ENCODE peak calls at places on chromosome 10, in nine cellular contexts. Q, M, V, G, L, Y, R, K and P are unnamed samples.

GRCh38 chr10:78972160-78972946 is 96.4 kb upstream of the ZMIZ1 start:
- DNase-seq in Q (no peak), M (peak; percentile 83), V (no peak), G (peak; percentile 94), L (peak; percentile 78), Y (peak; percentile 31), R (peak; percentile 56), K (no peak), P (peak; percentile 74)

GRCh38 chr10:43214956-43215561 is 51.8 kb downstream of the RASGEF1A start:
- DNase-seq in Q (no peak), M (no peak), V (no peak), G (no peak), L (peak; percentile 54), Y (no peak), R (no peak), K (no peak), P (no peak)

GRCh38 chr10:79239930-79240713 is 107.1 kb upstream of the PPIF start:
- DNase-seq in Q (peak; percentile 88), M (no peak), V (no peak), G (no peak), L (peak; percentile 55), Y (no peak), R (peak; percentile 90), K (no peak), P (peak; percentile 40)

GRCh38 chr10:88114368-88114767 is 250.9 kb downstream of the PTEN start:
- DNase-seq in Q (peak; percentile 71), M (no peak), V (peak; percentile 70), G (peak; percentile 35), L (peak; percentile 36), Y (peak; percentile 35), R (peak; percentile 45), K (peak; percentile 90), P (peak; percentile 60)

GRCh38 chr10:91745086-91745831 is 53.0 kb upstream of the TNKS2 start:
- DNase-seq in Q (peak; percentile 96), M (peak; percentile 73), V (peak; percentile 25), G (peak; percentile 39), L (no peak), Y (peak; percentile 67), R (peak; percentile 70), K (no peak), P (peak; percentile 62)

GRCh38 chr10:114121031-114121430 is 53.0 kb downstream of the CCDC186 start:
- DNase-seq in Q (no peak), M (no peak), V (no peak), G (no peak), L (no peak), Y (no peak), R (no peak), K (no peak), P (no peak)

GRCh38 chr10:61896854-61897661 is 4.4 kb upstream of the ARID5B start:
- DNase-seq in Q (peak; percentile 95), M (peak; percentile 91), V (peak; percentile 91), G (peak; percentile 79), L (peak; percentile 67), Y (peak; percentile 80), R (peak; percentile 80), K (peak; percentile 95), P (peak; percentile 75)

GRCh38 chr10:9096288-9096687 is 1041.8 kb downstream of the GATA3 start:
- DNase-seq in Q (no peak), M (no peak), V (no peak), G (no peak), L (no peak), Y (no peak), R (no peak), K (no peak), P (no peak)

GRCh38 chr10:26637521-26638275 is 59.8 kb upstream of the PDSS1 start:
- DNase-seq in Q (peak; percentile 19), M (no peak), V (no peak), G (no peak), L (no peak), Y (no peak), R (no peak), K (no peak), P (no peak)

GRCh38 chr10:82150123-82150900 is 275.3 kb downstream of the NRG3 start:
- DNase-seq in Q (peak; percentile 88), M (no peak), V (no peak), G (no peak), L (peak; percentile 32), Y (no peak), R (peak; percentile 83), K (peak; percentile 74), P (peak; percentile 62)

GRCh38 chr10:24900888-24901685 is 51.3 kb downstream of the PRTFDC1 start:
- DNase-seq in Q (no peak), M (no peak), V (peak; percentile 78), G (no peak), L (no peak), Y (no peak), R (no peak), K (no peak), P (no peak)

GRCh38 chr10:85624511-85624910 is 742.1 kb downstream of the GRID1 start:
- DNase-seq in Q (no peak), M (no peak), V (no peak), G (no peak), L (no peak), Y (no peak), R (no peak), K (no peak), P (no peak)

GRCh38 chr10:118042827-118043242 is 3.9 kb downstream of the RAB11FIP2 start:
- DNase-seq in Q (no peak), M (no peak), V (no peak), G (no peak), L (no peak), Y (no peak), R (no peak), K (no peak), P (no peak)

GRCh38 chr10:73774637-73775036 is 7.2 kb upstream of the CHCHD1 start:
- DNase-seq in Q (no peak), M (peak; percentile 91), V (peak; percentile 31), G (peak; percentile 52), L (no peak), Y (no peak), R (no peak), K (peak; percentile 53), P (peak; percentile 20)

GRCh38 chr10:73773152-73773879 is 8.5 kb upstream of the CHCHD1 start:
- DNase-seq in Q (no peak), M (no peak), V (no peak), G (peak; percentile 60), L (no peak), Y (no peak), R (no peak), K (peak; percentile 34), P (no peak)

GRCh38 chr10:73772280-73773151 is 9.3 kb upstream of the CHCHD1 start:
- DNase-seq in Q (peak; percentile 83), M (peak; percentile 99), V (peak; percentile 75), G (peak; percentile 93), L (peak; percentile 95), Y (peak; percentile 52), R (peak; percentile 86), K (peak; percentile 82), P (peak; percentile 88)

GRCh38 chr10:73769396-73769795 is 12.5 kb upstream of the CHCHD1 start:
- DNase-seq in Q (no peak), M (no peak), V (no peak), G (no peak), L (no peak), Y (no peak), R (no peak), K (no peak), P (no peak)

GRCh38 chr10:73771722-73772279 is 10.0 kb upstream of the CHCHD1 start:
- DNase-seq in Q (peak; percentile 87), M (peak; percentile 96), V (peak; percentile 76), G (peak; percentile 62), L (no peak), Y (peak; percentile 48), R (peak; percentile 92), K (peak; percentile 64), P (peak; percentile 92)
- TF ChIP-seq EZH2phosphoT487 in Q (no peak), M (no peak), V (no peak), G (no peak), L (no peak), Y (no peak), R (no peak), K (no peak), P (no peak)

DNA sequence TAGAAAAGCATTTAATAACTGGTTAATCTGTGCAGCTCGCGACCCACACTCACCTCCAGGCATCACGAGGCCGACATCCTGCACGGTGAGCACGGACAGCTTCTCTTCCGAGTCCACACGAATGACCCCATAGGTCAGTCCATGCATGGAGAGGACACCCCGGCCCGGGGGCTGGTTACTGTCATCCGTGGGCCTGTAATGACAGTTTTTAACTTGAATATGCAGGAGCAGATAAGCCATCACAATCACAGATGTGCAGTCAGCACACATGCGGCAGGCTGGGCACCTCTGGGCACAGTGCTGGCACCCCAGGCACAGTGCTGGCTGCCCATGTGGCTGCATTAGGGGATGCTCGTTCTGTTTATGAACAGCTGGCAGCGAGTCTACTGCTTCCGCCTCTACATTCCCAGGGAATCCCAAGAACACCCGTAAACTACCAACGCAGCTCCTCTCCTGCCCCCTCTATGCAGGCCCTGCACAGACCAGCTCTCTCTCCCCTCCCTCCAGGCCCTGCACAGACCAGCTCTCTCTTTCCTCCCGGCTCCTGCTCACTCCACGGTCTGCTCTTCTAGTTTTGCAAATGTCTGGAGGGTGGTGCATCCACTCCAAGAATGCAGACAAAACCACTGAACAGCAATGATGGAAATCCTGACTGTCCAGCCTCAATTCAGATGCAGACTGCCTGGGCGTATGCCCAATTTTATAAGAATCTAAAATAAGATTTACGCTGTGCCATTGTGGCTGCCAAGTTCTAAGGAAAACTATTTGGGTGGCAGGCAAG is 234.4 kb downstream of the ZMYND11 start:
- DNase-seq in Q (no peak), M (no peak), V (no peak), G (peak; percentile 88), L (peak; percentile 87), Y (no peak), R (no peak), K (no peak), P (peak; percentile 59)
- H2AFZ ChIP-seq in Q (no peak overlapping the region), M (no peak overlapping the region), V (no peak overlapping the region), G (no peak overlapping the region), L (no peak overlapping the region), Y (no peak overlapping the region), R (no peak overlapping the region), K (no peak overlapping the region), P (no peak overlapping the region)

DNA sequence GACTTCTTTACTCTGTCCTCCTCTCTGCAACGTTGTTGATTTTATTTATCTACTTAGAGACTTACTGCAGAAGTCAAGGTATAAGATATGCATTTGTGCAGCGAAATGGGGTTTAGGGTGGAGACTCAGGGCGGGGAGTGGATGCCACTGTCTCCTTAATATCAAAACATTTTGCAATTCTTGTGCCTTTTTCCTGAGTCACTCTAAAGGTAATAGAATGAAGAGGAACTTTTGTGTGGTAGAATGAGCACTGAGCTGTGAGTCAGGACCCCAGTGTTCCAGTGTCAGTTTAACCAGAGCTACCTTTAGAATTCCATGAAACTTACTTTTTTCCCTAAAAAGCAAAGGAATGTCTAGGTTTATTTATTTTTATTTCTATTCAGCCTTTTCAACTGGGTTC is 78.2 kb downstream of the VTI1A start:
- DNase-seq in Q (no peak), M (peak; percentile 13), V (no peak), G (peak; percentile 44), L (no peak), Y (peak; percentile 75), R (no peak), K (no peak), P (no peak)
- TF ChIP-seq EZH2phosphoT487 in Q (no peak), M (no peak), V (no peak), G (no peak), L (no peak), Y (no peak), R (no peak), K (no peak), P (no peak)

DNA sequence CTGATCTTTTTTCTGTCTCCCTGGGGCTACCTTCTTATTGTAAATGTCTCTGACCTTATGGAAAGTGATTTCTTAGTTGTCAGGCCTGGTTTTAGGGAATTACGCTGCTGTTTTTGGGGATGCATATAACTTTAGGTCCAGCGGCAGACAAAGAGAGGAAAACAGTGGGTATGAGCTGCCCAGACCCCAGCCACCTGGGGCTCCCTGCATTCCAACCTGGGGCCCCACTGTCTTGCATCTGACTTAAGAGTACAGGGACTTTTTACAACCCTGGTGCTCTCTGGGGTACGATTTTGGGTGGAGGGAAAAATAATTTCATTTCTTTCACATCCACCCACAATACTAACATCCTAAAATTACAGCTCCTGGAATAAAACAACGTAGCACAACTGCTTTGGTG is 119.4 kb downstream of the PRPF18 start:
- DNase-seq in Q (peak; percentile 55), M (no peak), V (no peak), G (no peak), L (no peak), Y (no peak), R (peak; percentile 48), K (no peak), P (no peak)
- H2AFZ ChIP-seq in Q (no peak overlapping the region), M (no peak overlapping the region), V (no peak overlapping the region), G (no peak overlapping the region), L (no peak overlapping the region), Y (no peak overlapping the region), R (no peak overlapping the region), K (no peak overlapping the region), P (no peak overlapping the region)